ENCODE peak calls at places on chromosomes 2 and 18, in five cellular contexts. One of them, this sample, is unnamed.

GRCh38 chr2:166539340-166540162 is 45.5 kb upstream of the SCN7A start:
- DNase-seq in stimulated activated CD4-positive, alpha-beta T cell treated with anti-CD3 and anti-CD28 coated beads, Interleukin-15, amount 100 ng/mL, for 1 hour: no peak
- DNase-seq in AG10803: peak; percentile 62
- DNase-seq in ACHN: peak; percentile 62
- DNase-seq in BE2C: peak; percentile 17
- DNase-seq in this sample: peak; percentile 85

GRCh38 chr18:7957297-7957696 is 390.2 kb downstream of the PTPRM start:
- DNase-seq in stimulated activated CD4-positive, alpha-beta T cell treated with anti-CD3 and anti-CD28 coated beads, Interleukin-15, amount 100 ng/mL, for 1 hour: no peak
- DNase-seq in AG10803: no peak
- DNase-seq in ACHN: no peak
- DNase-seq in BE2C: no peak
- DNase-seq in this sample: no peak

GRCh38 chr2:221309888-221310287 is 262.2 kb downstream of the EPHA4 start:
- DNase-seq in stimulated activated CD4-positive, alpha-beta T cell treated with anti-CD3 and anti-CD28 coated beads, Interleukin-15, amount 100 ng/mL, for 1 hour: no peak
- DNase-seq in AG10803: no peak
- DNase-seq in ACHN: no peak
- DNase-seq in BE2C: no peak
- DNase-seq in this sample: no peak

GRCh38 chr2:64101141-64101591 is 43.1 kb downstream of the PELI1 start:
- DNase-seq in stimulated activated CD4-positive, alpha-beta T cell treated with anti-CD3 and anti-CD28 coated beads, Interleukin-15, amount 100 ng/mL, for 1 hour: no peak
- DNase-seq in AG10803: peak; percentile 61
- DNase-seq in ACHN: no peak
- DNase-seq in BE2C: no peak
- DNase-seq in this sample: no peak

GRCh38 chr18:49682301-49683190 is 120.7 kb downstream of the LIPG start:
- DNase-seq in stimulated activated CD4-positive, alpha-beta T cell treated with anti-CD3 and anti-CD28 coated beads, Interleukin-15, amount 100 ng/mL, for 1 hour: no peak
- DNase-seq in AG10803: no peak
- DNase-seq in ACHN: no peak
- DNase-seq in BE2C: no peak
- DNase-seq in this sample: no peak

GRCh38 chr2:84914334-84914733 is 8.9 kb downstream of the TMSB10 start:
- DNase-seq in stimulated activated CD4-positive, alpha-beta T cell treated with anti-CD3 and anti-CD28 coated beads, Interleukin-15, amount 100 ng/mL, for 1 hour: no peak
- DNase-seq in AG10803: no peak
- DNase-seq in ACHN: no peak
- DNase-seq in BE2C: no peak
- DNase-seq in this sample: no peak

GRCh38 chr2:207528980-207529329 is 807 bp upstream of the CREB1 start:
- DNase-seq in stimulated activated CD4-positive, alpha-beta T cell treated with anti-CD3 and anti-CD28 coated beads, Interleukin-15, amount 100 ng/mL, for 1 hour: peak; percentile 56
- DNase-seq in AG10803: peak; percentile 53
- DNase-seq in ACHN: peak; percentile 61
- DNase-seq in BE2C: peak; percentile 36
- DNase-seq in this sample: peak; percentile 35

GRCh38 chr2:128604045-128604444 is 285.4 kb upstream of the HS6ST1 start:
- DNase-seq in stimulated activated CD4-positive, alpha-beta T cell treated with anti-CD3 and anti-CD28 coated beads, Interleukin-15, amount 100 ng/mL, for 1 hour: no peak
- DNase-seq in AG10803: no peak
- DNase-seq in ACHN: no peak
- DNase-seq in BE2C: no peak
- DNase-seq in this sample: no peak

GRCh38 chr18:36627616-36628015 is 201.2 kb downstream of the TPGS2 start:
- DNase-seq in stimulated activated CD4-positive, alpha-beta T cell treated with anti-CD3 and anti-CD28 coated beads, Interleukin-15, amount 100 ng/mL, for 1 hour: no peak
- DNase-seq in AG10803: peak; percentile 58
- DNase-seq in ACHN: no peak
- DNase-seq in BE2C: no peak
- DNase-seq in this sample: no peak

GRCh38 chr18:27778441-27778840 is 398.5 kb downstream of the CDH2 start:
- DNase-seq in stimulated activated CD4-positive, alpha-beta T cell treated with anti-CD3 and anti-CD28 coated beads, Interleukin-15, amount 100 ng/mL, for 1 hour: no peak
- DNase-seq in AG10803: peak; percentile 17
- DNase-seq in ACHN: peak; percentile 22
- DNase-seq in BE2C: no peak
- DNase-seq in this sample: peak; percentile 0

GRCh38 chr18:60966876-60967275 is 366.4 kb upstream of the CDH20 start:
- DNase-seq in stimulated activated CD4-positive, alpha-beta T cell treated with anti-CD3 and anti-CD28 coated beads, Interleukin-15, amount 100 ng/mL, for 1 hour: no peak
- DNase-seq in AG10803: no peak
- DNase-seq in ACHN: no peak
- DNase-seq in BE2C: no peak
- DNase-seq in this sample: no peak

GRCh38 chr18:8005870-8006269 is 438.8 kb downstream of the PTPRM start:
- DNase-seq in stimulated activated CD4-positive, alpha-beta T cell treated with anti-CD3 and anti-CD28 coated beads, Interleukin-15, amount 100 ng/mL, for 1 hour: no peak
- DNase-seq in AG10803: no peak
- DNase-seq in ACHN: no peak
- DNase-seq in BE2C: no peak
- DNase-seq in this sample: no peak

GRCh38 chr18:5601188-5601624 is 57.4 kb upstream of the EPB41L3 start:
- DNase-seq in stimulated activated CD4-positive, alpha-beta T cell treated with anti-CD3 and anti-CD28 coated beads, Interleukin-15, amount 100 ng/mL, for 1 hour: no peak
- DNase-seq in AG10803: no peak
- DNase-seq in ACHN: no peak
- DNase-seq in BE2C: no peak
- DNase-seq in this sample: no peak

GRCh38 chr2:11701831-11702301 is 31.9 kb upstream of the NTSR2 start:
- DNase-seq in stimulated activated CD4-positive, alpha-beta T cell treated with anti-CD3 and anti-CD28 coated beads, Interleukin-15, amount 100 ng/mL, for 1 hour: no peak
- DNase-seq in AG10803: no peak
- DNase-seq in ACHN: no peak
- DNase-seq in BE2C: no peak
- DNase-seq in this sample: peak; percentile 51

GRCh38 chr18:11025270-11025669 is 124.1 kb downstream of the PIEZO2 start:
- DNase-seq in stimulated activated CD4-positive, alpha-beta T cell treated with anti-CD3 and anti-CD28 coated beads, Interleukin-15, amount 100 ng/mL, for 1 hour: no peak
- DNase-seq in AG10803: no peak
- DNase-seq in ACHN: no peak
- DNase-seq in BE2C: no peak
- DNase-seq in this sample: no peak

GRCh38 chr2:177251165-177251542 is 13.4 kb downstream of the NFE2L2 start:
- DNase-seq in stimulated activated CD4-positive, alpha-beta T cell treated with anti-CD3 and anti-CD28 coated beads, Interleukin-15, amount 100 ng/mL, for 1 hour: no peak
- DNase-seq in AG10803: no peak
- DNase-seq in ACHN: no peak
- DNase-seq in BE2C: no peak
- DNase-seq in this sample: no peak

GRCh38 chr2:189253841-189254240 is 74.3 kb upstream of the COL5A2 start:
- DNase-seq in stimulated activated CD4-positive, alpha-beta T cell treated with anti-CD3 and anti-CD28 coated beads, Interleukin-15, amount 100 ng/mL, for 1 hour: no peak
- DNase-seq in AG10803: no peak
- DNase-seq in ACHN: no peak
- DNase-seq in BE2C: no peak
- DNase-seq in this sample: no peak

GRCh38 chr2:48043746-48044145 is 137.4 kb upstream of the FBXO11 start:
- DNase-seq in stimulated activated CD4-positive, alpha-beta T cell treated with anti-CD3 and anti-CD28 coated beads, Interleukin-15, amount 100 ng/mL, for 1 hour: no peak
- DNase-seq in AG10803: no peak
- DNase-seq in ACHN: no peak
- DNase-seq in BE2C: no peak
- DNase-seq in this sample: no peak

GRCh38 chr18:37673196-37673595 is 107.6 kb upstream of the CELF4 start:
- DNase-seq in stimulated activated CD4-positive, alpha-beta T cell treated with anti-CD3 and anti-CD28 coated beads, Interleukin-15, amount 100 ng/mL, for 1 hour: no peak
- DNase-seq in AG10803: no peak
- DNase-seq in ACHN: no peak
- DNase-seq in BE2C: no peak
- DNase-seq in this sample: no peak

GRCh38 chr2:119888673-119889072 is 124.2 kb upstream of the EPB41L5 start:
- DNase-seq in stimulated activated CD4-positive, alpha-beta T cell treated with anti-CD3 and anti-CD28 coated beads, Interleukin-15, amount 100 ng/mL, for 1 hour: no peak
- DNase-seq in AG10803: peak; percentile 86
- DNase-seq in ACHN: no peak
- DNase-seq in BE2C: no peak
- DNase-seq in this sample: no peak

GRCh38 chr18:25621144-25621543 is 269.2 kb upstream of the ZNF521 start:
- DNase-seq in stimulated activated CD4-positive, alpha-beta T cell treated with anti-CD3 and anti-CD28 coated beads, Interleukin-15, amount 100 ng/mL, for 1 hour: no peak
- DNase-seq in AG10803: no peak
- DNase-seq in ACHN: no peak
- DNase-seq in BE2C: no peak
- DNase-seq in this sample: no peak

This sample was measured in SJCRH30.